ENCODE peak calls at places on chromosomes 6 and 20, in nine cellular contexts. M is AG08395, V is T-helper 9 cell, F is T-helper 1 cell, R is activated T-cell treated with anti-CD3 and anti-CD28 coated beads for 24 hours, U is activated gamma-delta T cell, J is fibroblast of pulmonary artery, W is hypothalamus, L is NCI-H510A treated with DMSO at 0.1 percent for 48 hours. O is an unnamed sample.
A peak's percentile ranks its signal among the peaks of the same experiment; 100 is the strongest.

GRCh38 chr20:33015114-33015491 is 7.6 kb downstream of the BPIFB2 start:
- DNase-seq in J (no peak), R (no peak), U (no peak), M (no peak), W (no peak), F (no peak), V (no peak), L (no peak), O (no peak)

GRCh38 chr6:30481213-30481964 is 7.9 kb upstream of the HLA-E start:
- DNase-seq in V (no peak), U (no peak), L (no peak), M (no peak), F (no peak), R (no peak), W (no peak), J (no peak), O (no peak)

GRCh38 chr6:84762941-84763396 is 1.4 kb downstream of the TBX18 start:
- DNase-seq in R (no peak), V (no peak), L (no peak), F (no peak), U (no peak), M (peak; percentile 11), W (no peak), J (no peak), O (no peak)

GRCh38 chr20:15654208-15654649 is 919.0 kb downstream of the KIF16B start:
- DNase-seq in V (no peak), R (no peak), J (peak; percentile 63), F (no peak), L (peak; percentile 64), M (peak; percentile 64), U (no peak), W (no peak), O (no peak)

GRCh38 chr6:135227349-135227748 is 46.2 kb downstream of the MYB start:
- DNase-seq in M (no peak), J (no peak), F (no peak), U (no peak), R (no peak), V (no peak), L (no peak), W (no peak), O (no peak)

GRCh38 chr6:168838000-168838399 is 397.0 kb downstream of the SMOC2 start:
- DNase-seq in M (no peak), J (no peak), L (peak; percentile 53), R (no peak), W (no peak), U (no peak), F (no peak), V (no peak), O (no peak)

GRCh38 chr6:117544725-117545124 is 57.6 kb downstream of the GOPC start:
- DNase-seq in J (no peak), W (no peak), U (no peak), V (no peak), F (no peak), M (no peak), L (no peak), R (no peak), O (no peak)

GRCh38 chr6:164095056-164095455 is 680.5 kb downstream of the QKI start:
- DNase-seq in J (no peak), U (no peak), M (peak; percentile 47), W (no peak), R (no peak), L (no peak), V (no peak), F (no peak), O (no peak)

GRCh38 chr6:16432075-16433032 is 194.0 kb downstream of the GMPR start:
- DNase-seq in V (no peak), M (peak; percentile 30), L (no peak), W (no peak), J (peak; percentile 81), U (no peak), F (no peak), R (no peak), O (no peak)

GRCh38 chr6:36757206-36757605 is 59.6 kb downstream of the RAB44 start:
- DNase-seq in U (no peak), R (no peak), J (no peak), M (no peak), F (peak; percentile 39), V (peak; percentile 26), L (no peak), W (no peak), O (no peak)

GRCh38 chr6:155412335-155412734 is 43.3 kb downstream of the NOX3 start:
- DNase-seq in J (peak; percentile 44), M (no peak), L (no peak), F (no peak), R (no peak), V (no peak), U (no peak), W (no peak), O (no peak)

GRCh38 chr6:167881327-167881726 is 54.6 kb downstream of the AFDN start:
- DNase-seq in J (no peak), L (no peak), W (no peak), U (no peak), V (no peak), R (no peak), M (no peak), F (no peak), O (no peak)

GRCh38 chr6:35500782-35501181 is 3.9 kb upstream of the TEAD3 start:
- DNase-seq in V (no peak), J (peak; percentile 28), F (no peak), M (peak; percentile 39), L (peak; percentile 65), U (no peak), W (no peak), R (no peak), O (no peak)

GRCh38 chr6:27049863-27050781 is 197.4 kb upstream of the PRSS16 start:
- DNase-seq in U (no peak), L (peak; percentile 89), F (no peak), W (no peak), M (no peak), V (no peak), J (no peak), R (no peak), O (no peak)

GRCh38 chr20:43752561-43753301 is 25.9 kb upstream of the GTSF1L start:
- DNase-seq in W (no peak), U (no peak), V (no peak), J (peak; percentile 90), L (no peak), F (no peak), R (no peak), M (peak; percentile 85), O (peak; percentile 56)

GRCh38 chr6:39765508-39766065 is 26.6 kb upstream of the DAAM2 start:
- DNase-seq in V (no peak), U (no peak), J (no peak), L (no peak), R (no peak), W (no peak), M (no peak), F (no peak), O (no peak)

GRCh38 chr6:71733970-71734899 is 152.1 kb upstream of the RIMS1 start:
- DNase-seq in V (no peak), W (no peak), J (no peak), U (no peak), M (peak; percentile 13), F (no peak), R (no peak), L (no peak), O (no peak)

GRCh38 chr20:51333446-51333845 is 209.1 kb downstream of the NFATC2 start:
- DNase-seq in U (no peak), L (no peak), J (no peak), F (no peak), M (no peak), R (no peak), V (no peak), W (no peak), O (no peak)